ENCODE peak calls at places on chromosomes 1 and 21, in five cellular contexts. One of them, this sample, is unnamed.

GRCh38 chr21:35048706-35049617 is at the start of gene RUNX1:
- DNase-seq in amniotic stem cell: no peak
- DNase-seq in stimulated activated naive CD8-positive, alpha-beta T cell treated with anti-CD3 and anti-CD28 coated beads, Interleukin-15, Interleukin-2, amounts not matched to agents 100 U/mL and 50 U/mL, for 24 hours: peak
- DNase-seq in nephron progenitor cell: no peak
- DNase-seq in RPMI7951: peak
- DNase-seq in this sample: peak

GRCh38 chr21:42298237-42298636 is 17.0 kb downstream of the TFF3 start:
- DNase-seq in amniotic stem cell: no peak
- DNase-seq in stimulated activated naive CD8-positive, alpha-beta T cell treated with anti-CD3 and anti-CD28 coated beads, Interleukin-15, Interleukin-2, amounts not matched to agents 100 U/mL and 50 U/mL, for 24 hours: no peak
- DNase-seq in nephron progenitor cell: no peak
- DNase-seq in RPMI7951: no peak
- DNase-seq in this sample: peak

GRCh38 chr1:30749691-30750583 is 7.6 kb downstream of the LAPTM5 start:
- DNase-seq in amniotic stem cell: no peak
- DNase-seq in stimulated activated naive CD8-positive, alpha-beta T cell treated with anti-CD3 and anti-CD28 coated beads, Interleukin-15, Interleukin-2, amounts not matched to agents 100 U/mL and 50 U/mL, for 24 hours: peak
- DNase-seq in nephron progenitor cell: no peak
- DNase-seq in RPMI7951: no peak
- DNase-seq in this sample: no peak

GRCh38 chr1:26826261-26827201 is at the start of gene ZDHHC18:
- DNase-seq in amniotic stem cell: peak
- DNase-seq in stimulated activated naive CD8-positive, alpha-beta T cell treated with anti-CD3 and anti-CD28 coated beads, Interleukin-15, Interleukin-2, amounts not matched to agents 100 U/mL and 50 U/mL, for 24 hours: peak
- DNase-seq in nephron progenitor cell: peak
- DNase-seq in RPMI7951: peak
- DNase-seq in this sample: peak

GRCh38 chr1:183043872-183044859 is 20.9 kb downstream of the LAMC1 start:
- DNase-seq in amniotic stem cell: peak
- DNase-seq in stimulated activated naive CD8-positive, alpha-beta T cell treated with anti-CD3 and anti-CD28 coated beads, Interleukin-15, Interleukin-2, amounts not matched to agents 100 U/mL and 50 U/mL, for 24 hours: no peak
- DNase-seq in nephron progenitor cell: no peak
- DNase-seq in RPMI7951: peak
- DNase-seq in this sample: peak

GRCh38 chr1:173328961-173329360 is 121.8 kb upstream of the TNFSF4 start:
- DNase-seq in amniotic stem cell: no peak
- DNase-seq in stimulated activated naive CD8-positive, alpha-beta T cell treated with anti-CD3 and anti-CD28 coated beads, Interleukin-15, Interleukin-2, amounts not matched to agents 100 U/mL and 50 U/mL, for 24 hours: no peak
- DNase-seq in nephron progenitor cell: no peak
- DNase-seq in RPMI7951: no peak
- DNase-seq in this sample: no peak

GRCh38 chr1:2372551-2373490 is 18.5 kb downstream of the MORN1 start:
- DNase-seq in amniotic stem cell: no peak
- DNase-seq in stimulated activated naive CD8-positive, alpha-beta T cell treated with anti-CD3 and anti-CD28 coated beads, Interleukin-15, Interleukin-2, amounts not matched to agents 100 U/mL and 50 U/mL, for 24 hours: no peak
- DNase-seq in nephron progenitor cell: peak
- DNase-seq in RPMI7951: peak
- DNase-seq in this sample: peak

GRCh38 chr1:212234431-212235298 is 50.5 kb upstream of the PPP2R5A start:
- DNase-seq in amniotic stem cell: peak
- DNase-seq in stimulated activated naive CD8-positive, alpha-beta T cell treated with anti-CD3 and anti-CD28 coated beads, Interleukin-15, Interleukin-2, amounts not matched to agents 100 U/mL and 50 U/mL, for 24 hours: peak
- DNase-seq in nephron progenitor cell: no peak
- DNase-seq in RPMI7951: peak
- DNase-seq in this sample: peak

GRCh38 chr1:58446368-58446767 is 100.2 kb downstream of the OMA1 start:
- DNase-seq in amniotic stem cell: no peak
- DNase-seq in stimulated activated naive CD8-positive, alpha-beta T cell treated with anti-CD3 and anti-CD28 coated beads, Interleukin-15, Interleukin-2, amounts not matched to agents 100 U/mL and 50 U/mL, for 24 hours: no peak
- DNase-seq in nephron progenitor cell: no peak
- DNase-seq in RPMI7951: no peak
- DNase-seq in this sample: no peak

GRCh38 chr21:24716306-24716918 is 890.9 kb downstream of the MRPL39 start:
- DNase-seq in amniotic stem cell: no peak
- DNase-seq in stimulated activated naive CD8-positive, alpha-beta T cell treated with anti-CD3 and anti-CD28 coated beads, Interleukin-15, Interleukin-2, amounts not matched to agents 100 U/mL and 50 U/mL, for 24 hours: no peak
- DNase-seq in nephron progenitor cell: peak
- DNase-seq in RPMI7951: no peak
- DNase-seq in this sample: no peak

GRCh38 chr21:42183374-42184266 is 35.3 kb upstream of the ABCG1 start:
- DNase-seq in amniotic stem cell: no peak
- DNase-seq in stimulated activated naive CD8-positive, alpha-beta T cell treated with anti-CD3 and anti-CD28 coated beads, Interleukin-15, Interleukin-2, amounts not matched to agents 100 U/mL and 50 U/mL, for 24 hours: no peak
- DNase-seq in nephron progenitor cell: no peak
- DNase-seq in RPMI7951: no peak
- DNase-seq in this sample: no peak

GRCh38 chr1:64798857-64799256 is 54.0 kb downstream of the RAVER2 start:
- DNase-seq in amniotic stem cell: no peak
- DNase-seq in stimulated activated naive CD8-positive, alpha-beta T cell treated with anti-CD3 and anti-CD28 coated beads, Interleukin-15, Interleukin-2, amounts not matched to agents 100 U/mL and 50 U/mL, for 24 hours: no peak
- DNase-seq in nephron progenitor cell: no peak
- DNase-seq in RPMI7951: no peak
- DNase-seq in this sample: no peak

GRCh38 chr21:31156169-31156568 is 117.9 kb upstream of the KRTAP19-8 start:
- DNase-seq in amniotic stem cell: no peak
- DNase-seq in stimulated activated naive CD8-positive, alpha-beta T cell treated with anti-CD3 and anti-CD28 coated beads, Interleukin-15, Interleukin-2, amounts not matched to agents 100 U/mL and 50 U/mL, for 24 hours: no peak
- DNase-seq in nephron progenitor cell: no peak
- DNase-seq in RPMI7951: no peak
- DNase-seq in this sample: no peak

GRCh38 chr1:115976062-115976899 is at the start of gene SLC22A15:
- DNase-seq in amniotic stem cell: no peak
- DNase-seq in stimulated activated naive CD8-positive, alpha-beta T cell treated with anti-CD3 and anti-CD28 coated beads, Interleukin-15, Interleukin-2, amounts not matched to agents 100 U/mL and 50 U/mL, for 24 hours: peak
- DNase-seq in nephron progenitor cell: peak
- DNase-seq in RPMI7951: peak
- DNase-seq in this sample: peak

GRCh38 chr1:92921031-92922023 is 39.9 kb downstream of the DIPK1A start:
- DNase-seq in amniotic stem cell: no peak
- DNase-seq in stimulated activated naive CD8-positive, alpha-beta T cell treated with anti-CD3 and anti-CD28 coated beads, Interleukin-15, Interleukin-2, amounts not matched to agents 100 U/mL and 50 U/mL, for 24 hours: no peak
- DNase-seq in nephron progenitor cell: no peak
- DNase-seq in RPMI7951: no peak
- DNase-seq in this sample: no peak

GRCh38 chr1:201468501-201468843 is 516 bp downstream of the PHLDA3 start:
- DNase-seq in amniotic stem cell: no peak
- DNase-seq in stimulated activated naive CD8-positive, alpha-beta T cell treated with anti-CD3 and anti-CD28 coated beads, Interleukin-15, Interleukin-2, amounts not matched to agents 100 U/mL and 50 U/mL, for 24 hours: peak
- DNase-seq in nephron progenitor cell: peak
- DNase-seq in RPMI7951: peak
- DNase-seq in this sample: no peak

GRCh38 chr1:9866836-9867235 is 43.1 kb upstream of the CLSTN1 start:
- DNase-seq in amniotic stem cell: no peak
- DNase-seq in stimulated activated naive CD8-positive, alpha-beta T cell treated with anti-CD3 and anti-CD28 coated beads, Interleukin-15, Interleukin-2, amounts not matched to agents 100 U/mL and 50 U/mL, for 24 hours: no peak
- DNase-seq in nephron progenitor cell: no peak
- DNase-seq in RPMI7951: no peak
- DNase-seq in this sample: no peak

This sample was measured in A172.